ENCODE peak calls at places on chromosomes 7 and 10, in seven cellular contexts. One of them, this sample, is unnamed.

GRCh38 chr7:66683770-66684123 is 55.1 kb downstream of the KCTD7 start:
- DNase-seq in GM23338: no peak
- DNase-seq in GM12878: no peak
- DNase-seq in HCT116: no peak
- DNase-seq in Panc1: no peak
- DNase-seq in A549: no peak
- DNase-seq in HepG2: no peak
- DNase-seq in this sample: no peak

GRCh38 chr7:106621393-106622132 is 39.4 kb downstream of the CCDC71L start:
- DNase-seq in GM23338: no peak
- DNase-seq in GM12878: no peak
- DNase-seq in HCT116: no peak
- DNase-seq in Panc1: no peak
- DNase-seq in A549: no peak
- DNase-seq in HepG2: no peak
- DNase-seq in this sample: no peak

GRCh38 chr7:27187702-27188665 is 3.0 kb upstream of the HOXA11 start:
- DNase-seq in GM23338: peak
- DNase-seq in GM12878: no peak
- DNase-seq in HCT116: no peak
- DNase-seq in Panc1: no peak
- DNase-seq in A549: no peak
- DNase-seq in HepG2: no peak
- DNase-seq in this sample: no peak

GRCh38 chr10:96512997-96513685 is 585 bp downstream of the TLL2 start:
- DNase-seq in GM23338: peak
- DNase-seq in GM12878: no peak
- DNase-seq in HCT116: no peak
- DNase-seq in Panc1: no peak
- DNase-seq in A549: no peak
- DNase-seq in HepG2: no peak
- DNase-seq in this sample: peak

GRCh38 chr10:102109166-102110116 is 10.7 kb downstream of the LDB1 start:
- DNase-seq in GM23338: no peak
- DNase-seq in GM12878: no peak
- DNase-seq in HCT116: no peak
- DNase-seq in Panc1: no peak
- DNase-seq in A549: no peak
- DNase-seq in HepG2: no peak
- DNase-seq in this sample: no peak

GRCh38 chr7:155208681-155209477 is 88.8 kb upstream of the INSIG1 start:
- DNase-seq in GM23338: no peak
- DNase-seq in GM12878: no peak
- DNase-seq in HCT116: peak
- DNase-seq in Panc1: no peak
- DNase-seq in A549: peak
- DNase-seq in HepG2: no peak
- DNase-seq in this sample: no peak

GRCh38 chr10:86170255-86171153 is 196.1 kb downstream of the GRID1 start:
- DNase-seq in GM23338: no peak
- DNase-seq in GM12878: peak
- DNase-seq in HCT116: no peak
- DNase-seq in Panc1: no peak
- DNase-seq in A549: no peak
- DNase-seq in HepG2: no peak
- DNase-seq in this sample: no peak

GRCh38 chr10:116067825-116068224 is 205.2 kb downstream of the GFRA1 start:
- DNase-seq in GM23338: no peak
- DNase-seq in GM12878: no peak
- DNase-seq in HCT116: no peak
- DNase-seq in Panc1: no peak
- DNase-seq in A549: no peak
- DNase-seq in HepG2: no peak
- DNase-seq in this sample: no peak

GRCh38 chr10:58266826-58267712 is 625 bp downstream of the IPMK start:
- DNase-seq in GM23338: peak
- DNase-seq in GM12878: no peak
- DNase-seq in HCT116: no peak
- DNase-seq in Panc1: peak
- DNase-seq in A549: peak
- DNase-seq in HepG2: peak
- DNase-seq in this sample: peak

GRCh38 chr7:3028071-3028766 is 15.4 kb downstream of the CARD11 start:
- DNase-seq in GM23338: no peak
- DNase-seq in GM12878: no peak
- DNase-seq in HCT116: no peak
- DNase-seq in Panc1: peak
- DNase-seq in A549: peak
- DNase-seq in HepG2: no peak
- DNase-seq in this sample: peak

GRCh38 chr7:77537595-77538185 is 595 bp downstream of the PTPN12 start:
- DNase-seq in GM23338: peak
- DNase-seq in GM12878: no peak
- DNase-seq in HCT116: no peak
- DNase-seq in Panc1: no peak
- DNase-seq in A549: peak
- DNase-seq in HepG2: peak
- DNase-seq in this sample: peak

GRCh38 chr7:77536413-77537135 is 521 bp upstream of the PTPN12 start:
- DNase-seq in GM23338: peak
- DNase-seq in GM12878: peak
- DNase-seq in HCT116: peak
- DNase-seq in Panc1: peak
- DNase-seq in A549: peak
- DNase-seq in HepG2: peak
- DNase-seq in this sample: peak

GRCh38 chr7:77536017-77536412 is 1.1 kb upstream of the PTPN12 start:
- DNase-seq in GM23338: no peak
- DNase-seq in GM12878: no peak
- DNase-seq in HCT116: no peak
- DNase-seq in Panc1: no peak
- DNase-seq in A549: peak
- DNase-seq in HepG2: no peak
- DNase-seq in this sample: no peak

GRCh38 chr7:77538186-77538907 is 1.3 kb downstream of the PTPN12 start:
- DNase-seq in GM23338: peak
- DNase-seq in GM12878: no peak
- DNase-seq in HCT116: peak
- DNase-seq in Panc1: peak
- DNase-seq in A549: peak
- DNase-seq in HepG2: peak
- DNase-seq in this sample: peak

DNA sequence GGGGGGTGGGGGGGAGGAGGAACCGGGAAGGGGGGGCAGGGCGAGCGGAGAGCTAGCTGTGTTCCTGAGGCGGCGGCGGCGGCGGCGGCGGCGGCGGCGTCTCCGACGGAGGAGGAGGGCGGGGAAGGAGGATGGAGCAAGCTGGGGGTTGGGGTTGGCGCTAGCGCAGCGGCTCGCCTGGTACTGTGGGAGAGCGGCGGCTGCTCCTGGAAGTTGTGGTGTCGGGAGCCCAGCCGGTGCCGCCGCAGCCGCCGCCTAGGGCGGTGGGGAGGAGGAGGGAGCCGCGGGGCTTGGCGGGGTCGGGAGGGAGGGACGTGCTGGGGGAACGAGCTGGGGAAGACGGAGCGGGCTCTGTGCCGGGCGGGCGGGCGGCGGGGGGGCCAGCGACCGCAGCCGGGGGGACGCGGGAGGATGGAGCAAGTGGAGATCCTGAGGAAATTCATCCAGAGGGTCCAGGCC is at the start of gene PTPN12:
- DNase-seq in GM23338: peak
- DNase-seq in GM12878: no peak
- DNase-seq in HCT116: no peak
- DNase-seq in Panc1: no peak
- DNase-seq in A549: no peak
- DNase-seq in HepG2: no peak
- DNase-seq in this sample: no peak
- TF ChIP-seq REST in GM23338: no peak
- TF ChIP-seq REST in GM12878: no peak
- TF ChIP-seq REST in HCT116: no peak
- TF ChIP-seq REST in Panc1: no peak
- TF ChIP-seq REST in A549: no peak
- TF ChIP-seq REST in HepG2: no peak
- TF ChIP-seq REST in this sample: no peak

DNA sequence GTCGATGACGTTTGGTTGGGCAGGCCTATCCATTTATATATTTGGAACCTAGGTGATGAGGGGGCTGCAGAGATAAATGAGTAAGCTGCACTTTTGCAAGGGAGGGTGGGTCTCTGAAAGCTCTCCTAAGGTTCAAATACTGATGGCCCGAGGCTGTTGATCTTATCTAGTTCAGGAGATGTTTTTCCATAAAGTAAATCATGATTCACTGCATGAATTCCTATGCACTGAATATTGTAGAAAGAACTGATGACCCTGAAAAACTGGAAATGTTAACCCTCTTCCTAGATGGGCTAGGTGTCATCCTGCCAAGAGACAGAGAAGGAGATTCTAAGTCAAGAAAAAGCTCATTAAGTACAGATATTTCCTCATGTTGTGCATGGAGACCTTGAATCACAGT is 459.9 kb downstream of the PLXNA4 start:
- DNase-seq in GM23338: no peak
- DNase-seq in GM12878: no peak
- DNase-seq in HCT116: no peak
- DNase-seq in Panc1: no peak
- DNase-seq in A549: peak
- DNase-seq in HepG2: no peak
- DNase-seq in this sample: no peak
- TF ChIP-seq REST in GM23338: no peak
- TF ChIP-seq REST in GM12878: no peak
- TF ChIP-seq REST in HCT116: no peak
- TF ChIP-seq REST in Panc1: no peak
- TF ChIP-seq REST in A549: no peak
- TF ChIP-seq REST in HepG2: no peak
- TF ChIP-seq REST in this sample: no peak

GRCh38 chr7:118311121-118311803 is 86.8 kb downstream of the ANKRD7 start:
- DNase-seq in GM23338: no peak
- DNase-seq in GM12878: peak
- DNase-seq in HCT116: peak
- DNase-seq in Panc1: no peak
- DNase-seq in A549: peak
- DNase-seq in HepG2: no peak
- DNase-seq in this sample: no peak
- TF ChIP-seq REST in GM23338: no peak
- TF ChIP-seq REST in GM12878: no peak
- TF ChIP-seq REST in HCT116: no peak
- TF ChIP-seq REST in Panc1: no peak
- TF ChIP-seq REST in A549: no peak
- TF ChIP-seq REST in HepG2: no peak
- TF ChIP-seq REST in this sample: no peak

DNA sequence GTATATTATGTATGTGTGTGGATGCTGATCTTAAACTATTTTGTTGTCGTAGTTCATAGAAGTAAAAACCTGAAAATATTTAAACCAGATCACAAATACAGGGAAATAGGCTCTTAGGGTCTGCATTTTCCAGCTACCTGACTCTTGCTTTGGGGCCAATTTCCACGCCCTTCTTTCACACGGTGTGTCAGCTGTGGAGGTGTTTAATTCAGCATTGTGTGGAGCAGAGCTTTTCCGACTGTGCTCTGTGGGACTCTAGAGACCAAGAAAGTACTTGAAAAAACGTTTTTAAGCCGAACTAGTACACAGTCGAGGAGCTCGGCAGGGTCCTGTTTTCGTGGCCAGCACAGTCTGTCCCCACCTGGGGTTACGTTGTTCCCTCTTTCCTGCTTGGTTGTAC is 80.9 kb upstream of the BTBD16 start:
- DNase-seq in GM23338: no peak
- DNase-seq in GM12878: no peak
- DNase-seq in HCT116: no peak
- DNase-seq in Panc1: no peak
- DNase-seq in A549: no peak
- DNase-seq in HepG2: no peak
- DNase-seq in this sample: no peak
- TF ChIP-seq REST in GM23338: no peak
- TF ChIP-seq REST in GM12878: no peak
- TF ChIP-seq REST in HCT116: no peak
- TF ChIP-seq REST in Panc1: no peak
- TF ChIP-seq REST in A549: no peak
- TF ChIP-seq REST in HepG2: no peak
- TF ChIP-seq REST in this sample: no peak

This sample was measured in SK-N-SH.